ENCODE peak calls at places on chromosomes 12 and 14, in nine cellular contexts. T, F, W, J, B, Q, P, Y and L are unnamed samples.

GRCh38 chr12:3795096-3795799 is 42.3 kb upstream of the CRACR2A start:
- DNase-seq in Y (no peak), P (no peak), Q (no peak), B (no peak), J (no peak), F (no peak), W (no peak), T (no peak), L (no peak)

GRCh38 chr14:103086771-103087342 is 2.8 kb downstream of the LBHD2 start:
- DNase-seq in Q (no peak), P (no peak), F (no peak), J (no peak), B (no peak), T (no peak), W (no peak), Y (no peak), L (no peak)

GRCh38 chr12:5586201-5586600 is 154.3 kb downstream of the NTF3 start:
- DNase-seq in W (no peak), Y (no peak), B (no peak), Q (peak; percentile 92), T (no peak), P (no peak), F (no peak), J (no peak), L (no peak)

GRCh38 chr12:131133994-131134393 is 180.3 kb downstream of the ADGRD1 start:
- DNase-seq in P (no peak), Y (no peak), F (no peak), Q (no peak), W (peak; percentile 71), B (no peak), T (no peak), J (no peak), L (no peak)

GRCh38 chr12:119225454-119225853 is 46.7 kb downstream of the HSPB8 start:
- DNase-seq in Q (no peak), P (no peak), Y (no peak), B (no peak), W (no peak), F (no peak), T (no peak), J (no peak), L (no peak)

GRCh38 chr14:72544615-72545387 is 349.1 kb downstream of the DPF3 start:
- DNase-seq in B (no peak), F (no peak), Q (no peak), T (no peak), P (no peak), W (no peak), J (no peak), Y (no peak), L (no peak)

GRCh38 chr12:124509676-124510300 is 57.6 kb downstream of the NCOR2 start:
- DNase-seq in P (peak; percentile 67), Q (no peak), J (peak; percentile 79), T (no peak), Y (no peak), F (no peak), W (peak; percentile 93), B (peak; percentile 57), L (no peak)

GRCh38 chr12:15278816-15279658 is 43.3 kb upstream of the PTPRO start:
- DNase-seq in Y (no peak), Q (peak; percentile 49), T (no peak), P (peak; percentile 46), B (peak; percentile 31), F (no peak), W (peak; percentile 92), J (peak; percentile 78), L (no peak)

GRCh38 chr12:123973552-123974341 is 732 bp downstream of the ZNF664 start:
- DNase-seq in Q (peak; percentile 44), W (peak; percentile 87), Y (no peak), J (peak; percentile 27), B (peak; percentile 53), T (no peak), F (peak; percentile 40), P (peak; percentile 43), L (peak; percentile 60)

GRCh38 chr12:69513297-69513696 is 43.1 kb downstream of the FRS2 start:
- DNase-seq in P (no peak), B (no peak), W (no peak), Y (no peak), T (no peak), J (no peak), Q (no peak), F (no peak), L (no peak)

GRCh38 chr12:92270501-92270900 is 124.9 kb upstream of the BTG1 start:
- DNase-seq in J (no peak), B (no peak), P (no peak), F (no peak), Y (no peak), T (no peak), W (no peak), Q (no peak), L (no peak)

GRCh38 chr14:101453225-101453624 is 108.1 kb upstream of the DIO3 start:
- DNase-seq in B (no peak), Q (no peak), T (no peak), F (no peak), J (no peak), P (no peak), Y (no peak), W (no peak), L (no peak)

GRCh38 chr14:35366521-35366976 is 38.0 kb downstream of the NFKBIA start:
- DNase-seq in Y (no peak), W (no peak), B (no peak), P (no peak), Q (no peak), T (no peak), J (no peak), F (no peak), L (no peak)

GRCh38 chr12:17992002-17992656 is 97.9 kb downstream of the RERGL start:
- DNase-seq in Y (peak; percentile 3), P (peak; percentile 22), J (no peak), F (peak; percentile 3), T (peak; percentile 28), W (no peak), Q (peak; percentile 57), B (peak; percentile 60), L (peak; percentile 50)

GRCh38 chr14:86712176-86712575 is 1182.2 kb downstream of the FLRT2 start:
- DNase-seq in P (no peak), F (no peak), J (no peak), B (no peak), W (no peak), Q (no peak), T (no peak), Y (no peak), L (no peak)

GRCh38 chr12:69623970-69624369 is 13.3 kb upstream of the LRRC10 start:
- DNase-seq in Q (no peak), J (no peak), W (peak; percentile 81), P (peak; percentile 27), Y (no peak), F (no peak), B (no peak), T (no peak), L (peak; percentile 100)

GRCh38 chr14:103736546-103737431 is 21.2 kb downstream of the ZFYVE21 start:
- DNase-seq in T (no peak), Y (no peak), Q (no peak), J (peak; percentile 63), P (peak; percentile 61), W (no peak), B (no peak), F (no peak), L (no peak)

GRCh38 chr14:20460458-20461229 is 590 bp downstream of the PIP4P1 start:
- DNase-seq in T (no peak), Y (no peak), W (peak; percentile 87), J (peak; percentile 31), B (no peak), P (peak; percentile 34), Q (peak; percentile 11), F (no peak), L (peak; percentile 77)

GRCh38 chr12:39505562-39505961 is 62.6 kb upstream of the KIF21A start:
- DNase-seq in T (no peak), B (no peak), J (no peak), Q (no peak), F (no peak), W (no peak), Y (no peak), P (no peak), L (no peak)

GRCh38 chr12:39505025-39505424 is 62.1 kb upstream of the KIF21A start:
- DNase-seq in W (no peak), T (no peak), J (no peak), B (no peak), F (no peak), Q (no peak), P (no peak), Y (no peak), L (no peak)

GRCh38 chr12:39510001-39510400 is 67.1 kb upstream of the KIF21A start:
- DNase-seq in W (no peak), J (no peak), F (no peak), Q (no peak), B (no peak), Y (no peak), T (no peak), P (no peak), L (no peak)
- TF ChIP-seq POLR2A in W (no peak), J (no peak), F (no peak), Q (no peak), B (no peak), Y (no peak), T (no peak), P (no peak), L (no peak)

GRCh38 chr12:71994715-71995114 is 56.1 kb downstream of the TPH2 start:
- DNase-seq in W (no peak), B (no peak), Y (no peak), T (no peak), J (no peak), F (no peak), P (no peak), Q (no peak), L (no peak)
- TF ChIP-seq POLR2A in W (no peak), B (no peak), Y (no peak), T (no peak), J (no peak), F (no peak), P (no peak), Q (no peak), L (no peak)

GRCh38 chr14:24274101-24274543 is 2.7 kb upstream of the RABGGTA start:
- DNase-seq in Y (peak; percentile 55), P (no peak), B (peak; percentile 66), Q (no peak), T (no peak), J (no peak), W (no peak), F (no peak), L (peak; percentile 74)
- TF ChIP-seq POLR2A in Y (no peak), P (no peak), B (no peak), Q (no peak), T (no peak), J (no peak), W (no peak), F (no peak), L (no peak)

DNA sequence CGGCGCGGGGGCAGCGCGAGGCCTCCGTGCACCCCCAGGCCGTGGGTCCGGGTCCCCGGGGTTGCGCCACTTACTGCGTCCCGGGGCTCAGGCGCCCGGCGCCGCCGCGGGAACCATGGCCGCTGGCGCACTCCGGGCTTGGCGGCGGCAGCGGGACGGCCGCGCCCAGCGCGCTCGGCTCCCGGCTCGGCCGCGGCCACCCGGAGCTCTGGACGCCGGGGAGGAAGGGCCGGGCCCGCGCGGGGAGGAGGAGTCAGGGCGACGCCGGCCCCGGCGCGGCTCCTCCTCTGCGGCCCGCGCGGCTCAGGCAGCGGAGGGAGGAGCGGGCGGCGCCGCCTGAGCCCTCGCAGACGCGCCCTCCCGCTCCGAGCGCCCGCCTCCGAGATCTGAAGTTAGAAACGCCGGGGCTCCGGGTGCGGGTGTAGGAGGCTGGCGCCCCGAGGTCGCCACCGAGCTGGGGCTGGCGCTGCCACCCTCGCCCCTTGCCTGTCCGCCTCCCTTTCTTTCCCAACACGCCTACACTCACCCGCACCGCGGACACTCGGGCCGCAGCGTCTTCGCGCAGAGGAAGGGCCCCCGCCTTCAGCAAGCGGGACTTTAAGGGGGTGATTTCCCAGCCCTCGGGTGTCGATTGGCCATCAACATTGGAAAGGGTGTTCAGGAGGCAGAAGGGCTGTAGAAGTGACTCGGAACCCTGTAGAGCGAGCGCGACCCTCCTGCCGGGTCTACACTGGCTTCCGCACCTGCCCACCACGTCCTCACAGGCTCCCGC is at the start of gene NIN:
- DNase-seq in B (peak; percentile 87), J (peak; percentile 60), W (peak; percentile 92), Q (peak; percentile 71), Y (peak; percentile 64), T (no peak), F (peak; percentile 43), P (peak; percentile 66), L (peak; percentile 89)
- TF ChIP-seq POLR2A in B (peak; percentile 51), J (peak; percentile 62), W (no peak), Q (peak; percentile 60), Y (peak; percentile 4), T (no peak), F (peak; percentile 64), P (peak; percentile 31), L (peak; percentile 53)